ENCODE peak calls at places on chromosomes 16 and 17, in five cellular contexts. L, Q, B, I and W are unnamed samples. For H3K4me1, the result is how much of the 10 kb centered on the place peaks cover.

GRCh38 chr17:50261051-50261915 is 13.0 kb upstream of the TMEM92 start:
- DNase-seq in L (no peak), Q (no peak), B (no peak), I (no peak), W (no peak)

GRCh38 chr17:77916771-77917481 is 41.6 kb upstream of the TNRC6C start:
- DNase-seq in L (no peak), Q (no peak), B (no peak), I (no peak), W (no peak)

GRCh38 chr17:57294629-57295501 is 38.5 kb downstream of the MSI2 start:
- DNase-seq in L (no peak), Q (peak), B (no peak), I (no peak), W (peak)

GRCh38 chr17:64718058-64718457 is 56.0 kb upstream of the SMURF2 start:
- DNase-seq in L (no peak), Q (no peak), B (no peak), I (no peak), W (no peak)

GRCh38 chr17:36680701-36681202 is 79.4 kb downstream of the MRM1 start:
- DNase-seq in L (no peak), Q (no peak), B (no peak), I (no peak), W (no peak)

GRCh38 chr16:1171001-1171400 is 18.1 kb downstream of the CACNA1H start:
- DNase-seq in L (no peak), Q (no peak), B (no peak), I (no peak), W (no peak)

GRCh38 chr17:48207776-48208175 is 100.2 kb downstream of the SNX11 start:
- DNase-seq in L (no peak), Q (no peak), B (no peak), I (no peak), W (no peak)

GRCh38 chr17:13030459-13031305 is 12.9 kb upstream of the ELAC2 start:
- DNase-seq in L (no peak), Q (peak), B (peak), I (peak), W (peak)

GRCh38 chr16:52383640-52384292 is 163.2 kb downstream of the TOX3 start:
- DNase-seq in L (no peak), Q (no peak), B (no peak), I (no peak), W (no peak)

GRCh38 chr17:77528516-77529327 is 388.0 kb downstream of the SEC14L1 start:
- DNase-seq in L (no peak), Q (peak), B (peak), I (peak), W (no peak)

GRCh38 chr17:32755045-32755805 is 121.7 kb downstream of the MYO1D start:
- DNase-seq in L (no peak), Q (peak), B (peak), I (no peak), W (peak)

GRCh38 chr16:89921699-89922476 is 1.3 kb upstream of the TUBB3 start:
- DNase-seq in L (no peak), Q (peak), B (peak), I (peak), W (peak)

GRCh38 chr16:2842340-2843000 is 12.4 kb downstream of the ZG16B start:
- DNase-seq in L (no peak), Q (peak), B (no peak), I (peak), W (no peak)

GRCh38 chr17:58630883-58631522 is 60.8 kb downstream of the TEX14 start:
- DNase-seq in L (peak), Q (peak), B (peak), I (peak), W (no peak)

DNA sequence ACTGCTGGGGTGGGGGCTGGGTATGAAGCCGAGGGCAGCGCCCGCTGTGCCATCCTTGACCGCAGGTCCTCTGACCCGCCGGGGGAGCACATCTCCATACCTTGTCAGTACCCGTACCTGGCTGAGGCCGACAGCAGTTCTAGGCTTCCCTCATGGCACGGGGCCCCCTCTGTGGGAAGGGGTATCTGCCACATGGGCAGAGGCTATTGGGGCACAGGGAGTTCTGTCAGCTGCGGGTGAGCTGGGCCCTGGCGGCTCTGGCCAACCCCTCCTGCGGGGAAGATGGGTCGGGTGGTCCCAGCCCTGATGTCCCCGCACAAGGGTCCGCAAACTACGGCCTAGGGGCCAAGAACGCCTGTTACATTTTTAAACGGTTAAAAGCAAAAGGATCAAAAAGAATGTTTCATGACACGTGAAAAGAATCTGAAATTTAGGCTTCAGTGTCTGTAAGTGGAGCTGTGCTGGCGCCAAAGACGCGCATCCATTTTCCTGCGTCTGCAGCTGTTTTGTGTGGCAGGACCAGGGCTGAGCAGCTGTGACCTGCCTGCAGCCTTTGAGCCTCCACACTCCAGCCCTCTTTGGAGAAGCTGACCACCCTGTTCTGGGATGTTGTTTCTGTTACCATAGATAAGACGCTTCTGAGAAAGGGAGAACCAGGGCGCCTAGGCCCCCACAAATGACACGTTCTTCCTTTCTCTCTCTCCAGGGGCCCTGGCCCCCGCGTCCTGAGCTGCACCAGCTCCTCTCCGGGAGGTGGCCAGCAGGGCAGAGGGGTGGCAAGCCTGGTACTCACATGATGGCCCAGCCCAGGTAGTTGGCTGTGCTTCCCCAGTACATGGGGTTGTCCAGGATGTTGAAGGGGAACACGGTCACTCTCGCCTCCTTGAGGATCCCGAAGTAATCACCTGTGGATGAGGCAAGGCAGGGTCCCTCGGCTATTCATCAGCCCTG is 12.7 kb upstream of the RASD1 start:
- DNase-seq in L (no peak), Q (no peak), B (no peak), I (no peak), W (no peak)
- H3K4me1 ChIP-seq in L (under half), Q (under half), B (under half), I (under half), W (under half)

DNA sequence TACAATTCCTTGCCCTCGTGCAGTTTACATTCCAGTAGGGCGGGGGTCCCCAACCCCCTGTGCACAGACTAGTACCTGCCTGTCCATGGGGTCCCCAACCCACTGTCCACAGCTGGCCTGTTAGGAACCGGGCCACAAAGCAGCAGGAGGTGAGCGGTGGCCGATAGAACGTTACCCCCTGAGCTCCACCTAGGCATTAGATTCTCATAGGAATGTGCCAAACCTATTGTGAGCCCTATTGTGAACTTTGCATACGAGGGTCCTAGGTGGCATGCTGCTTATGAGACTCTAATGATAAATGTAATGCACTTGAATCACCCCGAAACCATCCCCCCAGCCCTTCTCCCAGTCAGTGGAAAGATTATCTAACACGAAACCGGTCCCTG is 1.5 kb downstream of the REXO5 start:
- DNase-seq in L (no peak), Q (no peak), B (no peak), I (no peak), W (no peak)
- H3K18ac ChIP-seq in L (no peak), Q (no peak), B (no peak), I (no peak), W (no peak)

GRCh38 chr16:13864689-13865088 is 55.3 kb upstream of the ERCC4 start:
- DNase-seq in L (no peak), Q (no peak), B (no peak), I (no peak), W (no peak)

GRCh38 chr16:13863075-13863765 is 56.7 kb upstream of the ERCC4 start:
- DNase-seq in L (no peak), Q (no peak), B (no peak), I (no peak), W (no peak)

DNA sequence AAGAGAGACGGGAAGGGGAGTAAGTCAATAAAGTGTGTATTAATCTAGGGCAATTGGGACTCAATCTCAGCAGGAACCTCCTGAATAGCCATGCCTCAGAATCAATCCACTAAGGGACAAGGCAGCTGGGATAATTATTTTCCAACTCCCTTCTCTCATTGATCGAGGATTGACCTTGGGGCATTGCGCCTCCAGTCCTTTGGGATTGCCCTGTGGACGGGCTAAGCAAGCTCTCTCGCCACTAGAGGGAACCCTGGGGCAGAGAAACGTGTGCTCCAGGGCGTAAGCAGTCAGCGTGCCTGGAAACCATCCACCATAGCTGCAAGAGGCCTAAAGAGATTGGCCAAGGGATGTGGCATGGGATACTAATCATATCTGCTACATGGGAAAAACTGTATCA is 53.9 kb upstream of the ERCC4 start:
- DNase-seq in L (peak), Q (peak), B (peak), I (peak), W (peak)
- H3K4me1 ChIP-seq in L (under half), Q (under half), B (under half), I (under half), W (under half)

DNA sequence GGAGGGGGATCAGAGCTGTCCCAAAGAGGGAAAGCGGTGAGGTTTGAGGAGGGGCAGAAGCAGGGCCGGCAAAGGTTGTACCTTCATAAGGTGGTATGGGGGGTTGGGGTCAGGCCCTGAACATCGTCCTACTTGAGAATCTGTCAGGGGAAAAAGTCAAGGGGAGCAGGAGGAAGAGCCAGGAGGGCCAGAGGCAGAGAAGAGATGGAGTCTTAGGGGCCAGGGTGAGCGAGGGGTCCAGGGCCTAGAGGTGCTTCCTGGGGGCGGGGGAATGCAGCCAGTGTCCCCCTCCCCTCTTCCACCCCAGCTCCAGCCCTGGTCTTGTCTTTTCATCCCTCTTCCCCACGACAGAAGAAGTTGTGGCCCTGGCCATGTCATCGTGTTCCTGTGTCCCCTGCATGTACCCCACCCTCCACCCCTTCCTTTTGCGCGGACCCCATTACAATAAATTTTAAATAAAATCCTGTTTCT is 1.3 kb upstream of the PRRT2 start:
- DNase-seq in L (no peak), Q (no peak), B (no peak), I (peak), W (no peak)
- H3K18ac ChIP-seq in L (peak), Q (no peak), B (peak), I (no peak), W (no peak)

GRCh38 chr17:81520021-81520894 is 7.7 kb upstream of the ACTG1 start:
- DNase-seq in L (no peak), Q (no peak), B (no peak), I (no peak), W (no peak)
- H3K4me1 ChIP-seq in L (half or more), Q (under half), B (under half), I (under half), W (under half)

GRCh38 chr17:51595965-51596364 is 335.6 kb downstream of the UTP18 start:
- DNase-seq in L (no peak), Q (no peak), B (no peak), I (no peak), W (no peak)
- H3K18ac ChIP-seq in L (no peak), Q (no peak), B (no peak), I (no peak), W (no peak)

GRCh38 chr17:79191270-79191934 is 116.8 kb downstream of the ENGASE start:
- DNase-seq in L (no peak), Q (no peak), B (no peak), I (no peak), W (no peak)
- H3K4me1 ChIP-seq in L (under half), Q (under half), B (under half), I (under half), W (under half)

GRCh38 chr17:81044428-81044763 is 9.4 kb downstream of the BAIAP2 start:
- DNase-seq in L (no peak), Q (no peak), B (no peak), I (no peak), W (no peak)
- H3K18ac ChIP-seq in L (no peak), Q (no peak), B (peak), I (no peak), W (no peak)

GRCh38 chr17:63558441-63558840 is 8.2 kb downstream of the DCAF7 start:
- DNase-seq in L (no peak), Q (no peak), B (no peak), I (no peak), W (no peak)

GRCh38 chr17:63552211-63552610 is 1.9 kb downstream of the DCAF7 start:
- DNase-seq in L (no peak), Q (no peak), B (no peak), I (no peak), W (peak)

GRCh38 chr17:63561819-63562218 is 11.5 kb downstream of the DCAF7 start:
- DNase-seq in L (no peak), Q (no peak), B (no peak), I (no peak), W (no peak)

GRCh38 chr17:63555475-63556156 is 5.3 kb downstream of the DCAF7 start:
- DNase-seq in L (no peak), Q (no peak), B (no peak), I (no peak), W (no peak)

DNA sequence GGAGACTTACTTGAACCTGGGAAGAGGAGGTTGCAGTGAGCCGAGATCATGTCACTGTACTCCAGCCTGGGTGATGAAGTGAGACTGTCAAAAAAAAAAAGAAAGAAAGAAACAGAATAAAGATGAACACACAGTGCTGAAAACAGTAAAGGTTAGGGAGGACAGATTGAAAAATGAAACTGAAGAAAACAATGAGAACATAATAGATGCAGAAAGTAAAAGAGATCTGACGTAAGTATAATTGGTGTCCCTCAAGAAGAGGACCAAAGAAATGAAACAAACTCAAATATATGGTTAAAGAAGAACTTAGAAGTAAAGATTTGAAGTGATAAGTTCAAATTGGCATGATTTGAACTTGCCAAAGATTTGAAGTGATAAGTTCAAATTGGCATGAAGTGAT is 7.1 kb downstream of the DCAF7 start:
- DNase-seq in L (no peak), Q (no peak), B (no peak), I (no peak), W (no peak)
- H3K4me1 ChIP-seq in L (under half), Q (under half), B (under half), I (under half), W (under half)